ENCODE peak calls at places on chromosomes 7 and 10, in seven cellular contexts. T, Z, C, R, B, U and E are unnamed samples.

GRCh38 chr7:124324262-124324661 is 291.4 kb upstream of the TMEM229A start:
- DNase-seq in T (no peak), Z (no peak), C (no peak), R (no peak), B (no peak), U (no peak), E (no peak)

GRCh38 chr7:94127026-94127425 is 122.9 kb upstream of the BET1 start:
- DNase-seq in T (no peak), Z (no peak), C (no peak), R (no peak), B (no peak), U (peak), E (peak)

GRCh38 chr7:95676691-95677090 is 80.4 kb upstream of the PDK4 start:
- DNase-seq in T (no peak), Z (no peak), C (no peak), R (no peak), B (no peak), U (no peak), E (no peak)

GRCh38 chr7:4513450-4513849 is 168.6 kb upstream of the FOXK1 start:
- DNase-seq in T (no peak), Z (no peak), C (no peak), R (no peak), B (no peak), U (no peak), E (no peak)

GRCh38 chr7:69596056-69596455 is 2.2 kb upstream of the AUTS2 start:
- DNase-seq in T (no peak), Z (no peak), C (no peak), R (no peak), B (no peak), U (no peak), E (no peak)

GRCh38 chr7:159075563-159076238 is 69.0 kb downstream of the VIPR2 start:
- DNase-seq in T (no peak), Z (no peak), C (no peak), R (no peak), B (no peak), U (no peak), E (no peak)

GRCh38 chr10:28111712-28112111 is 112.8 kb upstream of the ODAD2 start:
- DNase-seq in T (no peak), Z (no peak), C (no peak), R (no peak), B (no peak), U (no peak), E (no peak)

GRCh38 chr7:111803015-111803758 is 240.9 kb upstream of the IMMP2L start:
- DNase-seq in T (no peak), Z (no peak), C (no peak), R (peak), B (no peak), U (no peak), E (no peak)

GRCh38 chr10:126969310-126969709 is 64.1 kb downstream of the DOCK1 start:
- DNase-seq in T (no peak), Z (no peak), C (no peak), R (no peak), B (no peak), U (no peak), E (no peak)

GRCh38 chr7:29140873-29141468 is 5.4 kb downstream of the CPVL start:
- DNase-seq in T (no peak), Z (peak), C (no peak), R (no peak), B (no peak), U (no peak), E (no peak)

GRCh38 chr7:117993377-117994003 is 120.2 kb upstream of the CTTNBP2 start:
- DNase-seq in T (peak), Z (no peak), C (no peak), R (no peak), B (no peak), U (peak), E (no peak)

GRCh38 chr7:55212838-55213237 is 152.3 kb upstream of the LANCL2 start:
- DNase-seq in T (no peak), Z (no peak), C (no peak), R (no peak), B (no peak), U (no peak), E (no peak)

GRCh38 chr7:142228681-142229080 is 29.2 kb downstream of the PRSS58 start:
- DNase-seq in T (no peak), Z (no peak), C (no peak), R (no peak), B (no peak), U (no peak), E (no peak)

DNA sequence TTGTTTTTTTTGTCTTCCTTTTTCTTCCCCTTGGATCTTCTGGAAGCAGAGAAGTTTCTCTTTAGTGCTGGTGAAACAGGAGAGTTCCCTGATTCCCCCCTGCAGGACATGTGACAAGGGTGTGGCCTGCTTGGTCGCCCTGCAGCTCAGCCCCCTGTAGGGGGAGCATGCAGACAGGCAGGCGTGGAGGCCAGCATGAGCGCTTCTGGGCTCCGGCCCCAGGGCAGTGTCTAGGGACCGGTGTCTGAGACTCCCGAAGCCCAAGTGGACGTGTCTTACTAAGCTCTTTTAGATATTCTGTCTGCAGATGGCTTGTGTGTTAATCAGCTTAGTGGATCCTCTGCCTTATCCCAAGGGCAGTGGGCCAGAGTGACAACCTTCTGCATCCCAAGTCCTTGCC is 26.1 kb downstream of the PRSS58 start:
- DNase-seq in T (peak), Z (no peak), C (no peak), R (no peak), B (no peak), U (no peak), E (no peak)
- TF ChIP-seq CTCF in T (peak), Z (no peak), C (no peak), R (peak), B (no peak), U (no peak), E (no peak)

DNA sequence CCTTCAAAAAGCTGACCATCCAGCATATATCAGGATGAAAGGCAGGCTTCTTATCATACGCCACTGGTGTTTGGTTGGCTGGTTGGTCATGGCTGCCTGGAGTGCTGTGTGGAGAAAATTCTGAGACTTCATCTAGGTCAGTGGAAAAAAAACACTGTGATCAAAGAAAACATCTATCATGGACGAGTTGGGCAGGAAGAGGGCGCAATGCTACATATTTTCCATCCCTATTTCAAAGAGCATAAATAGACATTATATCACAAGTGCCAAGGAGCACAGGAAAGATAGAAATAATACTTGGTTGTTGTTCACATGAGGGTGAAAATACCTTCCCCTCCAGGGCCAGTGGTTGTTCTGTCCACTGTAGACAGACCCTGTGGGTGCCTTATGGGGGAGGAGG is 128.4 kb upstream of the PLPP4 start:
- DNase-seq in T (no peak), Z (no peak), C (no peak), R (no peak), B (no peak), U (no peak), E (no peak)
- TF ChIP-seq CTCF in T (no peak), Z (no peak), C (no peak), R (peak), B (no peak), U (no peak), E (no peak)

DNA sequence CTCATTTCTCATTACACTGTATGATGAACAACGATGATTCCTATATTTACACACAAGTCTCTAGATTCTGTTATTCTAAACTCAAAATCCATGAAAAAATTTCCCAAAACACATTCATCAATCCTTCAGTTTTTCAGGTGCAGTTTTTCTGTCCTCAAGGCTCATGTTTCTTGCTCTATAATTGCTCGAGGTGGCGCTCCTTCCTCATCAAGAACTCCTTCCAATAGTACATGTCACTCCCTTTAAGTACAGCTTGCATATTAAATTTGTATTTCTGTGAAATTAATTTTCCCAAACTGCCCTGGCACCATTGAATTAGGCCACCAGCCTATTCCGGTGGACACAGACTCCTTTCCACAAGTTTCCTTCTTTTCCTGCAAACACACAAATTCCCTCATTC is 188.7 kb upstream of the MINDY3 start:
- DNase-seq in T (no peak), Z (no peak), C (no peak), R (no peak), B (no peak), U (no peak), E (no peak)
- TF ChIP-seq CTCF in T (peak), Z (no peak), C (no peak), R (no peak), B (no peak), U (no peak), E (no peak)

DNA sequence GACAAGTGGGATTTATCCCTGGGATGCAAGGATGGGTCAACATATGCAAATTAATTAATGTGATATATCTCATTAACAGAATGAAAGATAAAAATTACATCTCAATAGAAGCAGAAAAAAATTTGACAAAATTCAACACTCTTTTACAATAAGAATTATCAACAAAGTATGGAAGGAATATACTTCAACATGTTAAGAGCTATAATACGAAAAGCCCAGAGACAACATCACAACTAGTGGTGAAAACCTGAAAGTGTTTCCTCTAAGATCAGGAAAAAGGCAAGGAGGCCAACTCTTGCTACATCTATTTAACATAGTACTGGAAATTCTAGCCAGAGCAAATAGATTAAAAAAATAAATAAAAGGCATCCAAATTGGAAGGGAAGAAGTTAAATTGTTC is 970.0 kb upstream of the POT1 start:
- DNase-seq in T (no peak), Z (no peak), C (no peak), R (no peak), B (no peak), U (no peak), E (no peak)
- TF ChIP-seq CTCF in T (no peak), Z (no peak), C (no peak), R (no peak), B (no peak), U (no peak), E (no peak)